ENCODE peak calls at places on chromosomes 7 and 10, in five cellular contexts. One of them, this sample, is unnamed.

GRCh38 chr7:47638679-47639306 is 56.9 kb upstream of the TNS3 start:
- DNase-seq in glutamatergic neuron: no peak
- DNase-seq in C1 segment of cervical spinal cord: no peak
- DNase-seq in iris pigment epithelial cell: peak; percentile 39
- DNase-seq in heart left ventricle: no peak
- DNase-seq in this sample: peak; percentile 81

GRCh38 chr10:76429331-76429625 is 997.9 kb downstream of the LRMDA start:
- DNase-seq in heart left ventricle: no peak
- DNase-seq in C1 segment of cervical spinal cord: no peak
- DNase-seq in glutamatergic neuron: no peak
- DNase-seq in iris pigment epithelial cell: no peak
- DNase-seq in this sample: no peak

GRCh38 chr10:69464801-69465401 is 13.6 kb downstream of the TSPAN15 start:
- DNase-seq in heart left ventricle: no peak
- DNase-seq in C1 segment of cervical spinal cord: peak; percentile 60
- DNase-seq in iris pigment epithelial cell: no peak
- DNase-seq in glutamatergic neuron: peak; percentile 38
- DNase-seq in this sample: no peak

GRCh38 chr10:59906417-59907202 is at the start of gene CCDC6:
- DNase-seq in glutamatergic neuron: peak; percentile 96
- DNase-seq in C1 segment of cervical spinal cord: peak; percentile 89
- DNase-seq in heart left ventricle: peak; percentile 93
- DNase-seq in iris pigment epithelial cell: peak; percentile 94
- DNase-seq in this sample: peak; percentile 94

GRCh38 chr7:12294701-12295100 is 83.6 kb downstream of the TMEM106B start:
- DNase-seq in glutamatergic neuron: no peak
- DNase-seq in C1 segment of cervical spinal cord: no peak
- DNase-seq in iris pigment epithelial cell: no peak
- DNase-seq in heart left ventricle: no peak
- DNase-seq in this sample: no peak

GRCh38 chr10:50396491-50397311 is 145.4 kb upstream of the ASAH2 start:
- DNase-seq in iris pigment epithelial cell: peak; percentile 82
- DNase-seq in glutamatergic neuron: no peak
- DNase-seq in heart left ventricle: no peak
- DNase-seq in C1 segment of cervical spinal cord: no peak
- DNase-seq in this sample: no peak

GRCh38 chr10:3173173-3173878 is 744 bp upstream of the PITRM1 start:
- DNase-seq in C1 segment of cervical spinal cord: no peak
- DNase-seq in iris pigment epithelial cell: no peak
- DNase-seq in glutamatergic neuron: no peak
- DNase-seq in heart left ventricle: no peak
- DNase-seq in this sample: peak; percentile 88

GRCh38 chr7:126411821-126412383 is 840.8 kb downstream of the GRM8 start:
- DNase-seq in C1 segment of cervical spinal cord: no peak
- DNase-seq in iris pigment epithelial cell: no peak
- DNase-seq in heart left ventricle: no peak
- DNase-seq in glutamatergic neuron: no peak
- DNase-seq in this sample: no peak

GRCh38 chr10:89426230-89426868 is 12.0 kb downstream of the IFIT5 start:
- DNase-seq in glutamatergic neuron: no peak
- DNase-seq in C1 segment of cervical spinal cord: no peak
- DNase-seq in heart left ventricle: no peak
- DNase-seq in iris pigment epithelial cell: peak; percentile 76
- DNase-seq in this sample: no peak

GRCh38 chr7:44063894-44064651 is 1.3 kb downstream of the PGAM2 start:
- DNase-seq in C1 segment of cervical spinal cord: no peak
- DNase-seq in glutamatergic neuron: no peak
- DNase-seq in heart left ventricle: no peak
- DNase-seq in iris pigment epithelial cell: no peak
- DNase-seq in this sample: no peak

GRCh38 chr7:46115410-46115809 is 194.3 kb upstream of the IGFBP3 start:
- DNase-seq in glutamatergic neuron: no peak
- DNase-seq in iris pigment epithelial cell: peak; percentile 26
- DNase-seq in heart left ventricle: no peak
- DNase-seq in C1 segment of cervical spinal cord: no peak
- DNase-seq in this sample: no peak

GRCh38 chr10:10995120-10995519 is 22.6 kb upstream of the CELF2 start:
- DNase-seq in heart left ventricle: no peak
- DNase-seq in iris pigment epithelial cell: no peak
- DNase-seq in C1 segment of cervical spinal cord: no peak
- DNase-seq in glutamatergic neuron: no peak
- DNase-seq in this sample: no peak

GRCh38 chr10:12420530-12421117 is 71.3 kb downstream of the CAMK1D start:
- DNase-seq in glutamatergic neuron: no peak
- DNase-seq in C1 segment of cervical spinal cord: no peak
- DNase-seq in heart left ventricle: no peak
- DNase-seq in iris pigment epithelial cell: no peak
- DNase-seq in this sample: no peak

GRCh38 chr10:33267708-33268107 is 66.8 kb downstream of the NRP1 start:
- DNase-seq in C1 segment of cervical spinal cord: no peak
- DNase-seq in heart left ventricle: no peak
- DNase-seq in iris pigment epithelial cell: no peak
- DNase-seq in glutamatergic neuron: no peak
- DNase-seq in this sample: no peak

GRCh38 chr10:131231323-131231964 is 80.1 kb downstream of the TCERG1L start:
- DNase-seq in heart left ventricle: no peak
- DNase-seq in iris pigment epithelial cell: no peak
- DNase-seq in C1 segment of cervical spinal cord: no peak
- DNase-seq in glutamatergic neuron: no peak
- DNase-seq in this sample: no peak

GRCh38 chr7:187237-187927 is 5.0 kb upstream of the FAM20C start:
- DNase-seq in heart left ventricle: no peak
- DNase-seq in glutamatergic neuron: no peak
- DNase-seq in C1 segment of cervical spinal cord: no peak
- DNase-seq in iris pigment epithelial cell: no peak
- DNase-seq in this sample: no peak

GRCh38 chr10:110481948-110482347 is 15.8 kb upstream of the DUSP5 start:
- DNase-seq in iris pigment epithelial cell: peak; percentile 12
- DNase-seq in heart left ventricle: no peak
- DNase-seq in glutamatergic neuron: no peak
- DNase-seq in C1 segment of cervical spinal cord: no peak
- DNase-seq in this sample: no peak

GRCh38 chr7:105387621-105388372 is 924 bp downstream of the SRPK2 start:
- DNase-seq in iris pigment epithelial cell: peak; percentile 62
- DNase-seq in C1 segment of cervical spinal cord: peak; percentile 43
- DNase-seq in heart left ventricle: peak; percentile 59
- DNase-seq in glutamatergic neuron: peak; percentile 72
- DNase-seq in this sample: peak; percentile 81

GRCh38 chr7:145959981-145960380 is 156.6 kb upstream of the CNTNAP2 start:
- DNase-seq in glutamatergic neuron: no peak
- DNase-seq in C1 segment of cervical spinal cord: no peak
- DNase-seq in iris pigment epithelial cell: no peak
- DNase-seq in heart left ventricle: no peak
- DNase-seq in this sample: no peak

GRCh38 chr7:17123020-17123419 is 175.4 kb upstream of the AHR start:
- DNase-seq in iris pigment epithelial cell: peak; percentile 92
- DNase-seq in C1 segment of cervical spinal cord: no peak
- DNase-seq in glutamatergic neuron: no peak
- DNase-seq in heart left ventricle: no peak
- DNase-seq in this sample: no peak

GRCh38 chr10:110354322-110354766 is 49.6 kb upstream of the SMNDC1 start:
- DNase-seq in C1 segment of cervical spinal cord: peak; percentile 42
- DNase-seq in heart left ventricle: peak; percentile 76
- DNase-seq in iris pigment epithelial cell: peak; percentile 83
- DNase-seq in glutamatergic neuron: peak; percentile 90
- DNase-seq in this sample: peak; percentile 91

GRCh38 chr10:49395741-49396665 is at the start of gene DRGX:
- DNase-seq in heart left ventricle: no peak
- DNase-seq in iris pigment epithelial cell: no peak
- DNase-seq in glutamatergic neuron: peak; percentile 63
- DNase-seq in C1 segment of cervical spinal cord: no peak
- DNase-seq in this sample: peak; percentile 1

GRCh38 chr10:84510121-84510520 is 181.7 kb downstream of the CCSER2 start:
- DNase-seq in iris pigment epithelial cell: peak; percentile 88
- DNase-seq in C1 segment of cervical spinal cord: no peak
- DNase-seq in heart left ventricle: no peak
- DNase-seq in glutamatergic neuron: no peak
- DNase-seq in this sample: no peak

GRCh38 chr7:47581821-47582747 is at the start of gene TNS3:
- DNase-seq in heart left ventricle: peak; percentile 52
- DNase-seq in iris pigment epithelial cell: peak; percentile 58
- DNase-seq in C1 segment of cervical spinal cord: no peak
- DNase-seq in glutamatergic neuron: peak; percentile 65
- DNase-seq in this sample: peak; percentile 45

GRCh38 chr10:33706191-33706590 is 371.7 kb upstream of the NRP1 start:
- DNase-seq in iris pigment epithelial cell: peak; percentile 55
- DNase-seq in heart left ventricle: peak; percentile 35
- DNase-seq in glutamatergic neuron: no peak
- DNase-seq in C1 segment of cervical spinal cord: no peak
- DNase-seq in this sample: no peak

GRCh38 chr10:92559051-92559450 is 14.8 kb downstream of the IDE start:
- DNase-seq in iris pigment epithelial cell: no peak
- DNase-seq in heart left ventricle: no peak
- DNase-seq in C1 segment of cervical spinal cord: no peak
- DNase-seq in glutamatergic neuron: no peak
- DNase-seq in this sample: no peak

GRCh38 chr10:86889997-86890396 is 67.4 kb downstream of the MMRN2 start:
- DNase-seq in iris pigment epithelial cell: no peak
- DNase-seq in glutamatergic neuron: no peak
- DNase-seq in heart left ventricle: no peak
- DNase-seq in C1 segment of cervical spinal cord: no peak
- DNase-seq in this sample: no peak

GRCh38 chr7:77738871-77739270 is 42.6 kb downstream of the RSBN1L start:
- DNase-seq in iris pigment epithelial cell: peak; percentile 83
- DNase-seq in heart left ventricle: no peak
- DNase-seq in C1 segment of cervical spinal cord: no peak
- DNase-seq in glutamatergic neuron: no peak
- DNase-seq in this sample: no peak

GRCh38 chr7:32587431-32587948 is 92.2 kb downstream of the AVL9 start:
- DNase-seq in glutamatergic neuron: no peak
- DNase-seq in heart left ventricle: peak; percentile 39
- DNase-seq in C1 segment of cervical spinal cord: no peak
- DNase-seq in iris pigment epithelial cell: peak; percentile 95
- DNase-seq in this sample: peak; percentile 35

GRCh38 chr7:6026011-6026819 is 5.0 kb upstream of the ANKRD61 start:
- DNase-seq in iris pigment epithelial cell: peak; percentile 55
- DNase-seq in C1 segment of cervical spinal cord: peak; percentile 43
- DNase-seq in glutamatergic neuron: peak; percentile 40
- DNase-seq in heart left ventricle: peak; percentile 73
- DNase-seq in this sample: peak; percentile 27

GRCh38 chr10:119493155-119493554 is 49.4 kb downstream of the RGS10 start:
- DNase-seq in glutamatergic neuron: no peak
- DNase-seq in C1 segment of cervical spinal cord: no peak
- DNase-seq in heart left ventricle: no peak
- DNase-seq in iris pigment epithelial cell: no peak
- DNase-seq in this sample: no peak

GRCh38 chr10:97508342-97508741 is 9.6 kb downstream of the UBTD1 start:
- DNase-seq in C1 segment of cervical spinal cord: peak; percentile 39
- DNase-seq in glutamatergic neuron: no peak
- DNase-seq in iris pigment epithelial cell: peak; percentile 78
- DNase-seq in heart left ventricle: no peak
- DNase-seq in this sample: no peak

GRCh38 chr7:3575753-3576531 is 274.9 kb downstream of the SDK1 start:
- DNase-seq in C1 segment of cervical spinal cord: no peak
- DNase-seq in heart left ventricle: no peak
- DNase-seq in glutamatergic neuron: no peak
- DNase-seq in iris pigment epithelial cell: no peak
- DNase-seq in this sample: no peak

GRCh38 chr7:29946428-29947186 is 43.0 kb downstream of the SCRN1 start:
- DNase-seq in heart left ventricle: peak; percentile 37
- DNase-seq in C1 segment of cervical spinal cord: peak; percentile 14
- DNase-seq in glutamatergic neuron: no peak
- DNase-seq in iris pigment epithelial cell: peak; percentile 21
- DNase-seq in this sample: peak; percentile 36

GRCh38 chr10:116053910-116054309 is 219.1 kb downstream of the GFRA1 start:
- DNase-seq in glutamatergic neuron: no peak
- DNase-seq in C1 segment of cervical spinal cord: no peak
- DNase-seq in iris pigment epithelial cell: peak; percentile 8
- DNase-seq in heart left ventricle: no peak
- DNase-seq in this sample: no peak

This sample was measured in testis.